ENCODE peak calls at places on chromosomes 6 and 20, in four cellular contexts. F is IMR-90, T is neuronal stem cell, P is H1. E is an unnamed sample.

GRCh38 chr20:63309261-63310071 is 16.5 kb downstream of the COL20A1 start:
- DNase-seq in T (peak), F (peak), P (no peak), E (peak)

GRCh38 chr6:84019812-84020211 is 13.8 kb upstream of the MRAP2 start:
- DNase-seq in F (no peak), P (no peak), T (no peak), E (no peak)

GRCh38 chr6:71164890-71165289 is 123.7 kb upstream of the OGFRL1 start:
- DNase-seq in F (no peak), P (no peak), T (no peak), E (no peak)

GRCh38 chr6:132058975-132059374 is 107.8 kb upstream of the CCN2 start:
- DNase-seq in P (no peak), T (no peak), F (peak), E (no peak)

GRCh38 chr20:4546786-4547185 is 174.9 kb upstream of the PRND start:
- DNase-seq in P (no peak), T (no peak), F (peak), E (no peak)

GRCh38 chr6:132202569-132202968 is 198.7 kb downstream of the MOXD1 start:
- DNase-seq in F (peak), P (no peak), T (no peak), E (no peak)

GRCh38 chr20:57323034-57323433 is 6.6 kb upstream of the SPO11 start:
- DNase-seq in T (peak), F (no peak), P (peak), E (peak)

GRCh38 chr6:56458324-56458884 is 184.3 kb downstream of the DST start:
- DNase-seq in F (no peak), P (no peak), T (no peak), E (no peak)

GRCh38 chr6:150978631-150979030 is 113.1 kb downstream of the MTHFD1L start:
- DNase-seq in P (no peak), F (no peak), T (no peak), E (no peak)

GRCh38 chr20:46767127-46767761 is 57.8 kb downstream of the SLC2A10 start:
- DNase-seq in F (peak), T (peak), P (no peak), E (peak)

GRCh38 chr20:44479643-44480042 is 4.0 kb downstream of the TTPAL start:
- DNase-seq in F (no peak), P (no peak), T (no peak), E (no peak)

GRCh38 chr6:34560366-34561226 is 4.5 kb upstream of the SPDEF start:
- DNase-seq in P (no peak), F (peak), T (no peak), E (no peak)

GRCh38 chr20:33761698-33762250 is 30.0 kb downstream of the ZNF341 start:
- DNase-seq in T (no peak), P (no peak), F (no peak), E (no peak)

GRCh38 chr6:19719691-19720127 is 117.5 kb upstream of the ID4 start:
- DNase-seq in P (no peak), T (peak), F (peak), E (peak)

GRCh38 chr6:125829433-125829832 is 38.7 kb downstream of the NCOA7 start:
- DNase-seq in P (no peak), F (no peak), T (no peak), E (no peak)

GRCh38 chr6:83365931-83366330 is 64.9 kb downstream of the ME1 start:
- DNase-seq in P (no peak), T (no peak), F (peak), E (no peak)

GRCh38 chr20:31713312-31714049 is 9.2 kb downstream of the BCL2L1 start:
- DNase-seq in T (no peak), P (no peak), F (peak), E (peak)

GRCh38 chr6:40788661-40789111 is 201.5 kb upstream of the LRFN2 start:
- DNase-seq in F (no peak), T (no peak), P (no peak), E (no peak)

GRCh38 chr6:81739230-81740195 is 13.0 kb downstream of the TENT5A start:
- DNase-seq in P (no peak), T (no peak), F (no peak), E (no peak)

GRCh38 chr6:28673800-28674671 is 148.4 kb downstream of the GPX5 start:
- DNase-seq in F (peak), T (peak), P (peak), E (peak)

GRCh38 chr6:32177182-32177787 is 920 bp upstream of the RNF5 start:
- DNase-seq in P (no peak), F (no peak), T (no peak), E (peak)

GRCh38 chr20:60857708-60858107 is 394.4 kb upstream of the CDH4 start:
- DNase-seq in F (peak), T (no peak), P (no peak), E (no peak)

GRCh38 chr6:90274481-90275030 is 22.1 kb downstream of the BACH2 start:
- DNase-seq in P (no peak), F (no peak), T (no peak), E (no peak)

GRCh38 chr6:28863607-28864320 is 60.0 kb downstream of the TRIM27 start:
- DNase-seq in T (peak), F (peak), P (no peak), E (peak)

GRCh38 chr6:110878751-110879539 is 4.4 kb downstream of the AMD1 start:
- DNase-seq in F (peak), P (no peak), T (no peak), E (no peak)

GRCh38 chr6:27591660-27592059 is 118.8 kb upstream of the ZNF184 start:
- DNase-seq in T (peak), P (no peak), F (peak), E (peak)

GRCh38 chr6:82570083-82570482 is 206.5 kb downstream of the TPBG start:
- DNase-seq in P (no peak), T (no peak), F (no peak), E (no peak)

GRCh38 chr6:144294016-144294415 is 8.9 kb downstream of the UTRN start:
- DNase-seq in F (peak), T (no peak), P (no peak), E (no peak)

GRCh38 chr20:13681248-13682125 is 42.8 kb upstream of the TASP1 start:
- DNase-seq in T (no peak), F (no peak), P (no peak), E (no peak)

GRCh38 chr6:52543729-52544324 is 33.0 kb downstream of the TRAM2 start:
- DNase-seq in F (peak), P (peak), T (no peak), E (no peak)

GRCh38 chr6:159578629-159579028 is 114.4 kb downstream of the SOD2 start:
- DNase-seq in T (no peak), P (no peak), F (no peak), E (no peak)

GRCh38 chr6:43880236-43881120 is 110.5 kb downstream of the VEGFA start:
- DNase-seq in P (no peak), T (no peak), F (no peak), E (no peak)

GRCh38 chr20:53061305-53061704 is 89.1 kb downstream of the TSHZ2 start:
- DNase-seq in T (no peak), F (no peak), P (no peak), E (no peak)

GRCh38 chr20:53064935-53065334 is 92.8 kb downstream of the TSHZ2 start:
- DNase-seq in F (no peak), T (no peak), P (no peak), E (no peak)

GRCh38 chr20:53057579-53057978 is 85.4 kb downstream of the TSHZ2 start:
- DNase-seq in T (no peak), F (no peak), P (no peak), E (no peak)

DNA sequence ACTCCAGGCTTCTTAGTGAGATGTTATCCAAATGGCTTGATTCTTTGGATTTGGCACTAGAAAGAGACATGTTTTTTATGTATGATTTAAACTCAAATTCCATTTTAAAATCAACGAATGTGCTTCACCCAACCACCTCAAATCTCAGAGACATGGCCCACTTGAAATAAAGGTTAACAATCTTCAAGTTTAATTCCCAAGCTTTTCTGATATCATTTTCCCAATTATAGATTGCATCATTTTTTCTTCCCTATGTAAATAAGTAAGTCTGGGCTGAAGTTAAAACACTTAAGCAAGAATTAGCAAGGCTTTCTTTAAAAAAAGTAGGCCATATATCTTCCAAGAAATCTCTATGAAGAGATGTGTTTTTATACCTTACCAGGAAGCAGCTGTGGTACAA is 89.6 kb downstream of the TSHZ2 start:
- DNase-seq in T (no peak), P (no peak), F (no peak), E (no peak)
- H3K14ac ChIP-seq in T (no peak), P (no peak), F (no peak), E (no peak)

DNA sequence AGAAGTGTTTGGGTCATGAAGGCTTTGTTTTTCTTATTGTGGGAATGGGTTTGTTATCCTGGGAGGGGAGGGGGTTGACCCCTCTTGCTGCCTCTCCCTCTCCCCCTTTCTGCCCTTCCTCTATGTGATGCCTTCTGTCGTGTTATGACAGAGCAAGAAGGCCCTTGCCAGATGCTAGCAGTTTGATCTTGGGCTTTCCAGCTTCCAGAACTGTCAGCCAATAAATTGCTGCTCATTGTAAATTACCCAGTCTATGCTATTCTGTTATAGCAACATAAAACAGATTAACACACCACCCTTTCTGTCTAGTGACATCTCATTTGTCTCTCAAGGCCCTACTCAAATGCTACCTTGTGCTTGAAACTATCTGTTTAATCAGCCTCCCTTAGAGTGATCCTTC is 16.5 kb upstream of the MAP3K4 start:
- DNase-seq in F (no peak), P (no peak), T (no peak), E (no peak)
- H3K14ac ChIP-seq in F (no peak), P (no peak), T (no peak), E (no peak)

DNA sequence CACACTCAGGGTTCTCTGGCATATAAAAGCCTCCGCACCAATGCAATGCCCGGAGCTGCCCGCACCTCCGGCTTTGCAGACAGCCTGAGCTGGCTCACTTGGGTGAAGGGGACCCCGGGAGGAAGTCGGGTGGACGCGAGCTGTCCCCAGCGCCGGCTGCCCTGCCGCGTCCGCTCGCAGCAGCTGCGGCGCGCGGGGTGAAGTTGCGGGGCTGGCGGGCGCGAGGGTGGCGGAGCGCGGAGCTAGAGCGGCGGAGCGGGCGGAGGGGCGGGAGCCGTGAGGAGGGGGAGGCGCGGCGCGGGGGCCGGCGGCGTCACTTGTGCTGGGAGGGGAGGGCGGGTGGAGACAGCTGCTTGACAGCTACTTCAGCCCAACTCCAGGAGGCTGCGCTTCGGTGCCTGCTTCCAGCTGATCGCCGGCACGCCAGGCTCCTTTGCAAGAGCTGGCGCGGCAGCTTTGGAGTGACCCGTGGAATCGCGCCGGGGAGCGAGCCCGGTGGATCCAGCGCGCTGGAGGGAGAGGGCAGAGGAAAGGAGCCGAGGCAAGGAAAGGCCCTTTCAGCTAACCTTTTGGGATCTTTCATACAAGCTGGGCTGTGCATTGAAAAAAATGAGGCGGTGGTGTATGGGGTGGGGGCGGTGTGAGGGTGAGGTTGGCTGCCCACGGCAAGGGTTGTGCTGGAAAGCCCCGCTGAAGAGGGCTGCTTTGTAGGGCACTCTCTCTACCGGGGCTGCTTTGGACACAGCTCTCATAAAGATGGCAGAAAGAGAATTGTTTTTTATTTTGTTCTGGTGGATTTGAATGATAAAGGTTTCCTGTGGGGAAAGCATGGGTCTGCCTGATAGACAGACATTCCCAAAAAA is 24.7 kb downstream of the RIPOR2 start:
- DNase-seq in P (no peak), F (peak), T (peak), E (peak)
- H3K14ac ChIP-seq in P (no peak), F (peak), T (no peak), E (no peak)

GRCh38 chr20:47973519-47974233 is 188.4 kb upstream of the SULF2 start:
- DNase-seq in F (no peak), T (peak), P (peak), E (peak)
- H3K14ac ChIP-seq in F (no peak), T (no peak), P (no peak), E (peak)

E was measured in H9.